ENCODE peak calls at places on chromosomes 1 and 21, in five cellular contexts. R is GM23248, K is SK-N-SH, W is NT2/D1, X is fibroblast of lung. U is an unnamed sample.

GRCh38 chr1:241177665-241178064 is 179.3 kb downstream of the RGS7 start:
- DNase-seq in K (no peak), W (no peak), X (no peak), R (no peak), U (no peak)

GRCh38 chr1:183470961-183471747 is 1.1 kb upstream of the SMG7 start:
- DNase-seq in W (peak; percentile 68), X (peak; percentile 79), R (peak; percentile 91), K (peak; percentile 74), U (no peak)

GRCh38 chr1:207672525-207673130 is 27.7 kb downstream of the CR1L start:
- DNase-seq in K (peak; percentile 32), X (peak; percentile 34), W (peak; percentile 87), R (peak; percentile 59), U (no peak)

GRCh38 chr1:201660931-201661822 is 122.2 kb downstream of the NAV1 start:
- DNase-seq in W (no peak), X (no peak), K (no peak), R (peak; percentile 45), U (no peak)

GRCh38 chr1:182166750-182167149 is 105.2 kb upstream of the ZNF648 start:
- DNase-seq in W (no peak), X (no peak), R (no peak), K (no peak), U (no peak)

GRCh38 chr1:54200519-54200997 is 591 bp downstream of the MRPL37 start:
- DNase-seq in W (no peak), K (no peak), X (no peak), R (peak; percentile 58), U (no peak)

GRCh38 chr1:159835366-159835765 is 8.7 kb downstream of the SLAMF8 start:
- DNase-seq in X (no peak), W (no peak), K (no peak), R (no peak), U (no peak)

GRCh38 chr1:17347769-17348592 is 24.0 kb upstream of the PADI6 start:
- DNase-seq in R (peak; percentile 65), X (peak; percentile 69), K (no peak), W (no peak), U (no peak)

GRCh38 chr1:210657806-210658205 is 329.1 kb downstream of the HHAT start:
- DNase-seq in R (no peak), K (no peak), W (no peak), X (no peak), U (no peak)

GRCh38 chr21:29233611-29234540 is 64.8 kb upstream of the BACH1 start:
- DNase-seq in X (no peak), R (no peak), W (no peak), K (no peak), U (no peak)

GRCh38 chr21:29232601-29233541 is 65.9 kb upstream of the BACH1 start:
- DNase-seq in W (no peak), X (peak; percentile 77), R (peak; percentile 85), K (no peak), U (no peak)

GRCh38 chr21:29237110-29238051 is 61.3 kb upstream of the BACH1 start:
- DNase-seq in K (no peak), X (peak; percentile 60), W (no peak), R (peak; percentile 19), U (no peak)

GRCh38 chr21:29238052-29238966 is 60.4 kb upstream of the BACH1 start:
- DNase-seq in X (no peak), W (no peak), K (no peak), R (peak; percentile 50), U (no peak)

DNA sequence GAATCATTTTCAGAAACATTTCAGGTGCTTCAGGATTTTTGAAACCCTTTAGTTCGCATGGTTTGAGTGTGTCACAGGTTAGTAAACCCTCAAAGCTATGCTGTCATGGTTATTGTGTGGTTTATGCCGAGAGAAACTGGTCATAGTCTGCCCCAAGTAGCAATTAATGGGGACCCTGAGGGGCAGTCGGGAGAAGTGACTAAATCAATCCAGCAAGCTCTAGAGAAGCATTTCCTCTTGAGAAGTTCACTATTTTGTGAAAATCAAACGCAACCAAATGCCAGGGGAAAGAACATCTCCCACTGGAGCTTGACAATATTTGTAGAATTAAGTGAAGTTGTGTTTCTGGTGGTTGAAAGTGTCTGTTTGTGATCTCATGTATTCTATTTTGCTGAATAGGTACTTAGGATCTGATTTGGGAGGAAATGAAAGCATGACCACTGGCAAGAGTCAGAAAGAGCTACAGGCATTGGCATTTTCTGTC is 63.0 kb upstream of the BACH1 start:
- DNase-seq in X (no peak), K (no peak), R (no peak), W (no peak), U (no peak)
- H3K9ac ChIP-seq in X (no peak overlapping the region), K (no peak overlapping the region), R (no peak overlapping the region), W (no peak overlapping the region), U (no peak overlapping the region)

GRCh38 chr1:2826736-2827292 is 25.3 kb upstream of the TTC34 start:
- DNase-seq in R (no peak), W (no peak), X (no peak), K (no peak), U (no peak)

GRCh38 chr1:2823921-2824660 is 22.6 kb upstream of the TTC34 start:
- DNase-seq in R (no peak), X (no peak), W (no peak), K (no peak), U (no peak)

GRCh38 chr1:2826316-2826715 is 24.8 kb upstream of the TTC34 start:
- DNase-seq in W (no peak), X (no peak), K (no peak), R (no peak), U (no peak)

GRCh38 chr1:2824999-2825398 is 23.5 kb upstream of the TTC34 start:
- DNase-seq in K (no peak), R (no peak), X (no peak), W (no peak), U (no peak)

GRCh38 chr1:2825487-2826189 is 24.1 kb upstream of the TTC34 start:
- DNase-seq in R (no peak), K (no peak), X (no peak), W (no peak), U (no peak)
- H3K9me3 ChIP-seq in R (no peaks in the 10 kb centered on the region), K (no peaks in the 10 kb centered on the region), X (no peaks in the 10 kb centered on the region), W (peaks cover 12% of the 10 kb centered on the region), U (no peaks in the 10 kb centered on the region)

GRCh38 chr1:226643701-226644540 is 95.2 kb downstream of the ITPKB start:
- DNase-seq in K (no peak), R (no peak), X (no peak), W (no peak), U (no peak)
- H3K4me3 ChIP-seq in K (no peak overlapping the region), R (no peak overlapping the region), X (no peak overlapping the region), W (no peak overlapping the region), U (no peak overlapping the region)

GRCh38 chr1:12407050-12407961 is 177.5 kb downstream of the VPS13D start:
- DNase-seq in R (peak; percentile 85), X (peak; percentile 67), W (no peak), K (peak; percentile 12), U (no peak)

GRCh38 chr1:12407962-12408288 is 178.1 kb downstream of the VPS13D start:
- DNase-seq in X (no peak), R (no peak), K (no peak), W (no peak), U (no peak)

GRCh38 chr1:12405325-12406217 is 175.7 kb downstream of the VPS13D start:
- DNase-seq in X (peak; percentile 66), R (peak; percentile 65), K (no peak), W (no peak), U (peak; percentile 42)

GRCh38 chr1:12404918-12405317 is 175.1 kb downstream of the VPS13D start:
- DNase-seq in R (no peak), K (no peak), W (no peak), X (no peak), U (no peak)

DNA sequence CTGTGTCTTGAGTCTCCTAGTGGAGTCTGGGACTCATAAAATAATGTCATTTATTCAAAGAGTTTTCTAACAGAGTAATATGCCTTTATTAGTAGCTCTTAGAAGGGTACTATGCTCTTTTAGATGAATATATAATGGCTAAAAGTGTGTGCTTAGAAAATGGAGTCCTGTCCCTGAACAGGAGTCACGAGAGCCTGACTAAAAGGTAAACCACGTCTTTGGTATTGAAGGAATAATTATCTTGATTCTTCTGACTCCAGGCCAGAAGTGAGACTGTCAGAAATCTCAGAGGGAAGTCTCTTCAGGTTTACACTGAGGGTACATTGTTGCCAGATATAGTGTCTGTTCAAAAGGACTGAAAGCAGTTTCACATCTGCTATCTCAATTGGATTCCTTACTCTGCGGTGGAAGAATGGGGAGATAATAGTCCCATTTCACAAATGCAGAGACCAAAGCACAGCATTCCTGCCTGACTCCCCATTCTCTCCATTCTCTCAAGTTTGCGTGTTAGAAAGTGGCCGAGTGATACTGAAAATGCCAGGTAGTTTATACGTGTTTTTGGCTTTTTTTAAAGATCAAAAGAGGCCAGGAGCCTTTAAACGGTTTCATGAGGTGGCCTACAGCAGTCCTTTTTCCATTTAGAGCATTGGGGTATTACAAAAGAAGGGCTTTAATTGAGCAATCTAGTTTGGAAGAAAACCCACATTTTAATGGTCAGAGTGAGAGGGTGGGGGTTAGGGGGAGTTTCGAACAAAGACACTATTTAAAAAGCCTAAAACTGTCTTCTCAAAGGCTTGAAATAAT is 176.6 kb downstream of the VPS13D start:
- DNase-seq in W (no peak), X (peak; percentile 74), K (no peak), R (peak; percentile 45), U (no peak)
- H3K9ac ChIP-seq in W (no peak overlapping the region), X (no peak overlapping the region), K (no peak overlapping the region), R (peak overlapping the region; percentile 50), U (peak overlapping the region; percentile 40)

DNA sequence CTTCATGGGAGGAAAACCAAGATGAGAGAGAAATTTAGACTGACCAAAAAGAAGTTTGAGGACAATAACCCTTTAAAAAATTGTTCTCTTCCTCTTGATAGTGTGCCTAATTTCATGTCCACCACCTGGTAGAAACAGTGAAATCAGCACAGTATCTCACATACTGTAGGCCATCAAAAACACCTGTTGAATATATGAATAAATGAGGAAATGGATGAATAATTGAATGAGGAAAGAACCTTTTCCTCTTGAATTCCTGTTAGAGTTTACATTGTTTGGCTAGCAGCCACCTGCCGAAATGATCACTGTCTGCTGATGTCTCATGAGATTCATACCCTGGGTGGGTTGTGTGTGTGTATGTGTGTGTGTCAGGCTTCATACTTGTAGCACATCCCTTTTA is 198.7 kb upstream of the PBX1 start:
- DNase-seq in X (no peak), K (no peak), W (no peak), R (no peak), U (no peak)
- H3K9me3 ChIP-seq in X (no peaks in the 10 kb centered on the region), K (no peaks in the 10 kb centered on the region), W (no peaks in the 10 kb centered on the region), R (no peaks in the 10 kb centered on the region), U (no peaks in the 10 kb centered on the region)

DNA sequence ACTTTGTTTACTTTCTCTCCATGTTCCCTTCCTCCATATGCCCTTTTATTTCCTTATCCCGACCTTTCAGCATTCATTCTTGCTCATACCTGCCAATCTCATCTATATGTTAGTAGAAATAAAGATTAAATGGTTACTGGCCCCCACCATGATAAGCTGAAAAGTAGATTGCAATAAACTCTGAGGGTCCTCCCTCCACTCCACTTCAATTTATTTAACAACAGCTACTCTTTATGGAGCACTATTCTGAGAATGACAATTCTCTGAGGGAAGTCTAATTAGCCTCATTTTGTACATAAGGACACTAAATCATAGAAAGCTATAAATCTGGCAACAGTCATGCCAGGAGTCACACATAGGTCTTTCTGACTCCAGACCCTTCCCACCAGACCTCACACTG is 28.2 kb downstream of the PALMD start:
- DNase-seq in K (no peak), R (no peak), X (no peak), W (no peak), U (no peak)
- H3K4me3 ChIP-seq in K (no peak overlapping the region), R (no peak overlapping the region), X (no peak overlapping the region), W (no peak overlapping the region), U (no peak overlapping the region)